ENCODE peak calls at places on chromosomes 13 and 19, in ten cellular contexts. M, H, O, Z, U, Y, D, W, N and L are unnamed samples.

GRCh38 chr19:38251564-38252051 is 4.6 kb downstream of the PPP1R14A start:
- DNase-seq in M (no peak), H (no peak), O (no peak), Z (peak), U (no peak), Y (no peak), D (no peak), W (no peak), N (no peak), L (no peak)

GRCh38 chr13:31987535-31988170 is 43.9 kb upstream of the FRY start:
- DNase-seq in M (no peak), H (no peak), O (no peak), Z (no peak), U (no peak), Y (no peak), D (no peak), W (no peak), N (no peak), L (no peak)

GRCh38 chr13:95784161-95784880 is 107.4 kb downstream of the DNAJC3 start:
- DNase-seq in M (no peak), H (no peak), O (no peak), Z (peak), U (no peak), Y (no peak), D (no peak), W (no peak), N (no peak), L (no peak)

GRCh38 chr13:73551736-73552135 is 492.9 kb downstream of the KLF5 start:
- DNase-seq in M (no peak), H (no peak), O (no peak), Z (no peak), U (no peak), Y (no peak), D (no peak), W (no peak), N (no peak), L (no peak)

GRCh38 chr19:18216789-18217188 is 9.4 kb downstream of the PDE4C start:
- DNase-seq in M (no peak), H (no peak), O (no peak), Z (no peak), U (no peak), Y (no peak), D (no peak), W (no peak), N (no peak), L (no peak)

GRCh38 chr19:29873801-29874575 is 62.2 kb downstream of the CCNE1 start:
- DNase-seq in M (no peak), H (no peak), O (no peak), Z (no peak), U (no peak), Y (no peak), D (no peak), W (no peak), N (no peak), L (no peak)

GRCh38 chr19:33110201-33110910 is 21.6 kb upstream of the WDR88 start:
- DNase-seq in M (no peak), H (no peak), O (no peak), Z (peak), U (no peak), Y (no peak), D (no peak), W (no peak), N (no peak), L (no peak)

GRCh38 chr13:113883314-113883811 is 19.5 kb upstream of the GAS6 start:
- DNase-seq in M (no peak), H (no peak), O (no peak), Z (no peak), U (no peak), Y (no peak), D (no peak), W (no peak), N (no peak), L (no peak)

GRCh38 chr19:17529239-17530158 is 18.1 kb downstream of the PGLS start:
- DNase-seq in M (no peak), H (no peak), O (no peak), Z (no peak), U (no peak), Y (no peak), D (no peak), W (no peak), N (no peak), L (no peak)

GRCh38 chr19:28465317-28466086 is 747.4 kb downstream of the UQCRFS1 start:
- DNase-seq in M (no peak), H (no peak), O (no peak), Z (no peak), U (no peak), Y (no peak), D (no peak), W (no peak), N (peak), L (no peak)

GRCh38 chr19:51097796-51098195 is 10.4 kb downstream of the CTU1 start:
- DNase-seq in M (no peak), H (no peak), O (no peak), Z (no peak), U (no peak), Y (no peak), D (no peak), W (no peak), N (no peak), L (no peak)

GRCh38 chr19:51327066-51327985 is 14.6 kb downstream of the VSIG10L start:
- DNase-seq in M (no peak), H (peak), O (peak), Z (peak), U (no peak), Y (no peak), D (peak), W (no peak), N (no peak), L (peak)

GRCh38 chr19:45171211-45171623 is 6.8 kb downstream of the TRAPPC6A start:
- DNase-seq in M (no peak), H (peak), O (peak), Z (no peak), U (no peak), Y (no peak), D (no peak), W (no peak), N (no peak), L (no peak)

GRCh38 chr19:48961051-48961649 is 4.0 kb upstream of the FTL start:
- DNase-seq in M (no peak), H (no peak), O (no peak), Z (no peak), U (peak), Y (no peak), D (no peak), W (no peak), N (no peak), L (no peak)

GRCh38 chr19:1312732-1313694 is 27.3 kb downstream of the EFNA2 start:
- DNase-seq in M (no peak), H (no peak), O (no peak), Z (peak), U (peak), Y (no peak), D (no peak), W (no peak), N (peak), L (no peak)

GRCh38 chr13:112165712-112166111 is 98.8 kb downstream of the SOX1 start:
- DNase-seq in M (peak), H (no peak), O (no peak), Z (no peak), U (no peak), Y (no peak), D (no peak), W (no peak), N (no peak), L (no peak)

GRCh38 chr13:22064854-22065646 is 394.2 kb downstream of the FGF9 start:
- DNase-seq in M (no peak), H (no peak), O (no peak), Z (no peak), U (no peak), Y (no peak), D (no peak), W (no peak), N (no peak), L (no peak)